ENCODE peak calls at places on chromosomes 2 and 18, in five cellular contexts. E is RPMI8226, B is kidney tubule cell, F is NCI-H1048, A is SW480. X is an unnamed sample.

GRCh38 chr2:197838036-197838435 is 33.6 kb downstream of the PLCL1 start:
- DNase-seq in E (peak; percentile 86), B (peak; percentile 20), F (no peak), A (no peak), X (no peak)

GRCh38 chr2:216031960-216032689 is 18.8 kb upstream of the MREG start:
- DNase-seq in E (no peak), B (peak; percentile 63), F (no peak), A (no peak), X (no peak)

GRCh38 chr18:74951165-74951760 is 257.7 kb downstream of the PTGR3 start:
- DNase-seq in E (no peak), B (peak; percentile 83), F (no peak), A (no peak), X (no peak)

GRCh38 chr18:28015671-28016070 is 161.3 kb downstream of the CDH2 start:
- DNase-seq in E (no peak), B (no peak), F (no peak), A (no peak), X (no peak)

GRCh38 chr18:80067897-80068296 is 33.7 kb downstream of the RBFA start:
- DNase-seq in E (no peak), B (no peak), F (no peak), A (no peak), X (no peak)

GRCh38 chr2:200193791-200194190 is 112.7 kb upstream of the SPATS2L start:
- DNase-seq in E (no peak), B (no peak), F (no peak), A (no peak), X (no peak)

GRCh38 chr2:47026738-47027531 is 111.3 kb upstream of the MCFD2 start:
- DNase-seq in E (no peak), B (no peak), F (no peak), A (peak; percentile 58), X (no peak)

GRCh38 chr2:219484343-219485200 is 14.1 kb upstream of the GMPPA start:
- DNase-seq in E (no peak), B (no peak), F (no peak), A (no peak), X (no peak)

GRCh38 chr2:131413148-131413747 is 49.3 kb upstream of the RAB6D start:
- DNase-seq in E (peak; percentile 67), B (peak; percentile 60), F (peak; percentile 64), A (peak; percentile 59), X (peak; percentile 74)

GRCh38 chr2:189116059-189116458 is 63.5 kb downstream of the COL5A2 start:
- DNase-seq in E (no peak), B (no peak), F (no peak), A (no peak), X (no peak)

GRCh38 chr2:63465633-63466032 is 122.6 kb downstream of the WDPCP start:
- DNase-seq in E (no peak), B (no peak), F (no peak), A (no peak), X (no peak)

GRCh38 chr2:105675841-105676240 is 68.9 kb upstream of the NCK2 start:
- DNase-seq in E (no peak), B (no peak), F (no peak), A (peak; percentile 22), X (no peak)

GRCh38 chr2:46179037-46179621 is 118.1 kb upstream of the EPAS1 start:
- DNase-seq in E (no peak), B (peak; percentile 49), F (no peak), A (no peak), X (no peak)

GRCh38 chr2:56515399-56515798 is 331.6 kb downstream of the CCDC85A start:
- DNase-seq in E (no peak), B (no peak), F (no peak), A (no peak), X (no peak)

GRCh38 chr2:152762202-152762601 is 43.8 kb downstream of the ARL6IP6 start:
- DNase-seq in E (no peak), B (no peak), F (no peak), A (no peak), X (no peak)

GRCh38 chr2:98822301-98823164 is 91.6 kb upstream of the MGAT4A start:
- DNase-seq in E (no peak), B (peak; percentile 26), F (no peak), A (no peak), X (no peak)

GRCh38 chr2:241269707-241270520 is 45.6 kb downstream of the HDLBP start:
- DNase-seq in E (no peak), B (no peak), F (no peak), A (no peak), X (no peak)

GRCh38 chr2:175766880-175767279 is 235.2 kb downstream of the LNPK start:
- DNase-seq in E (no peak), B (no peak), F (no peak), A (no peak), X (no peak)

GRCh38 chr2:43421194-43421593 is 174.6 kb downstream of the THADA start:
- DNase-seq in E (peak; percentile 46), B (peak; percentile 49), F (no peak), A (peak; percentile 60), X (no peak)

GRCh38 chr2:15769676-15770075 is 170.7 kb upstream of the MYCN start:
- DNase-seq in E (no peak), B (no peak), F (no peak), A (no peak), X (no peak)

GRCh38 chr2:38685116-38685735 is 19.3 kb downstream of the GALM start:
- DNase-seq in E (no peak), B (peak; percentile 18), F (no peak), A (no peak), X (no peak)

GRCh38 chr18:9885170-9886004 is at the start of gene TXNDC2:
- DNase-seq in E (no peak), B (no peak), F (no peak), A (no peak), X (no peak)

GRCh38 chr2:54059504-54059903 is 55.9 kb upstream of the ACYP2 start:
- DNase-seq in E (no peak), B (no peak), F (no peak), A (no peak), X (no peak)